ENCODE peak calls at places on chromosomes 2 and 18, in ten cellular contexts. S is foreskin fibroblast, W is HT-29, K is SW480, T is left lung, R is RCC 7860, A is osteocyte, V is fibroblast of lung, M is WTC11, L is A549. Z is an unnamed sample.

GRCh38 chr2:226873826-226874225 is 38.0 kb downstream of the RHBDD1 start:
- DNase-seq in K (no peak), V (no peak), R (no peak), T (no peak), S (no peak), W (no peak), L (no peak), M (no peak), A (no peak), Z (no peak)

GRCh38 chr2:209661286-209661685 is 110.3 kb upstream of the UNC80 start:
- DNase-seq in R (no peak), K (no peak), A (no peak), L (no peak), S (no peak), M (peak; percentile 23), V (peak; percentile 36), T (no peak), W (no peak), Z (no peak)

GRCh38 chr2:44296653-44297052 is 21.4 kb downstream of the SLC3A1 start:
- DNase-seq in A (no peak), S (no peak), T (no peak), K (no peak), V (no peak), L (no peak), R (no peak), M (no peak), W (no peak), Z (no peak)

GRCh38 chr2:10136187-10136934 is 13.8 kb downstream of the RRM2 start:
- DNase-seq in W (no peak), R (no peak), V (no peak), T (no peak), K (peak; percentile 29), S (no peak), L (peak; percentile 31), M (no peak), A (no peak), Z (no peak)

GRCh38 chr2:75499534-75499933 is 61.2 kb downstream of the EVA1A start:
- DNase-seq in A (no peak), K (no peak), S (no peak), W (no peak), M (no peak), L (no peak), V (no peak), R (no peak), T (no peak), Z (no peak)

GRCh38 chr2:854460-854859 is 96.2 kb upstream of the SNTG2 start:
- DNase-seq in W (peak; percentile 31), T (no peak), K (peak; percentile 44), A (no peak), M (peak; percentile 87), S (no peak), V (no peak), L (peak; percentile 47), R (no peak), Z (no peak)

GRCh38 chr2:165660361-165660760 is 133.7 kb downstream of the GALNT3 start:
- DNase-seq in L (no peak), S (no peak), R (no peak), V (no peak), T (no peak), M (no peak), W (no peak), A (no peak), K (no peak), Z (no peak)

GRCh38 chr18:10588975-10589374 is 63.1 kb downstream of the NAPG start:
- DNase-seq in L (no peak), M (no peak), V (no peak), A (no peak), W (no peak), S (no peak), K (peak; percentile 27), R (no peak), T (no peak), Z (no peak)

GRCh38 chr2:17749753-17750438 is 3.7 kb downstream of the SMC6 start:
- DNase-seq in V (no peak), M (no peak), K (no peak), R (no peak), W (no peak), T (no peak), L (no peak), A (no peak), S (no peak), Z (no peak)

GRCh38 chr2:170229125-170229524 is 51.2 kb downstream of the MYO3B start:
- DNase-seq in R (no peak), S (no peak), V (no peak), T (no peak), L (no peak), W (no peak), A (no peak), M (no peak), K (no peak), Z (no peak)

GRCh38 chr2:76295762-76296161 is 585.0 kb upstream of the GCFC2 start:
- DNase-seq in R (no peak), W (no peak), A (no peak), V (no peak), M (no peak), T (no peak), S (no peak), L (no peak), K (no peak), Z (no peak)

GRCh38 chr2:9983413-9984216 is 32.1 kb downstream of the GRHL1 start:
- DNase-seq in K (no peak), V (peak; percentile 76), A (peak; percentile 8), W (no peak), T (no peak), M (no peak), S (no peak), R (no peak), L (no peak), Z (no peak)

GRCh38 chr2:186058604-186059003 is 320.0 kb downstream of the FSIP2 start:
- DNase-seq in M (no peak), A (no peak), W (no peak), K (no peak), V (no peak), R (no peak), L (no peak), S (no peak), T (no peak), Z (no peak)

GRCh38 chr2:202237787-202238233 is 587 bp downstream of the SUMO1 start:
- DNase-seq in R (peak; percentile 21), L (peak; percentile 36), W (peak; percentile 62), T (no peak), A (peak; percentile 80), M (no peak), K (peak; percentile 46), V (peak; percentile 64), S (peak; percentile 25), Z (no peak)

GRCh38 chr18:36901277-36901701 is 72.4 kb downstream of the KIAA1328 start:
- DNase-seq in V (peak; percentile 15), L (no peak), M (no peak), A (no peak), W (no peak), K (no peak), R (no peak), T (no peak), S (peak; percentile 7), Z (no peak)

GRCh38 chr2:9423922-9424272 is 443 bp downstream of the CPSF3 start:
- DNase-seq in M (no peak), S (no peak), A (no peak), L (peak; percentile 21), W (peak; percentile 39), V (peak; percentile 38), R (no peak), T (no peak), K (peak; percentile 18), Z (no peak)

GRCh38 chr18:75161629-75162028 is 47.3 kb downstream of the PTGR3 start:
- DNase-seq in T (peak; percentile 55), L (peak; percentile 61), R (peak; percentile 42), S (no peak), V (peak; percentile 20), A (peak; percentile 56), K (peak; percentile 2), W (peak; percentile 40), M (no peak), Z (no peak)

GRCh38 chr18:56469582-56469981 is 168.8 kb downstream of the TXNL1 start:
- DNase-seq in S (no peak), T (no peak), M (no peak), R (no peak), A (no peak), L (no peak), W (no peak), K (no peak), V (peak; percentile 6), Z (no peak)

Z was measured in chondrocyte.